ENCODE peak calls at places on chromosome 19, in ten cellular contexts. M is cardiac muscle cell; I is bronchial epithelial cell; W is C1 segment of cervical spinal cord; Z is HuH-7.5; B is stimulated activated CD4-positive, alpha-beta T cell treated with anti-CD3 and anti-CD28 coated beads, Interleukin-1b, Interleukin-23, amount 100 ng/mL, for 1 hour; A is nucleus accumbens; Q is SK-MEL-5; F is brain pericyte; N is activated naive CD4-positive, alpha-beta T cell treated with anti-CD3 and anti-CD28 coated beads for 36 hours. H is an unnamed sample.

GRCh38 chr19:49362048-49362925 is at the start of gene TEAD2:
- DNase-seq in M (peak; percentile 65), I (peak; percentile 13), W (no peak), Z (peak; percentile 75), B (no peak), A (no peak), Q (peak; percentile 52), F (no peak), N (no peak), H (peak; percentile 80)

GRCh38 chr19:46482645-46483044 is 11.3 kb upstream of the PNMA8A start:
- DNase-seq in M (peak; percentile 53), I (peak; percentile 75), W (no peak), Z (no peak), B (no peak), A (no peak), Q (no peak), F (no peak), N (no peak), H (no peak)

GRCh38 chr19:58372311-58373133 is 8.3 kb downstream of the ZNF837 start:
- DNase-seq in M (no peak), I (no peak), W (no peak), Z (no peak), B (no peak), A (no peak), Q (peak; percentile 23), F (no peak), N (no peak), H (no peak)

GRCh38 chr19:14562660-14563589 is 8.9 kb downstream of the NDUFB7 start:
- DNase-seq in M (no peak), I (no peak), W (no peak), Z (no peak), B (no peak), A (no peak), Q (no peak), F (no peak), N (no peak), H (no peak)

GRCh38 chr19:40232479-40232878 is 6.0 kb upstream of the CCNP start:
- DNase-seq in M (no peak), I (no peak), W (no peak), Z (no peak), B (no peak), A (no peak), Q (no peak), F (no peak), N (no peak), H (no peak)

GRCh38 chr19:45959517-45960025 is 14.1 kb downstream of the NOVA2 start:
- DNase-seq in M (no peak), I (no peak), W (no peak), Z (no peak), B (no peak), A (no peak), Q (no peak), F (no peak), N (no peak), H (no peak)

GRCh38 chr19:12331211-12331941 is 2.1 kb downstream of the ZNF563 start:
- DNase-seq in M (no peak), I (no peak), W (no peak), Z (peak; percentile 64), B (peak; percentile 44), A (no peak), Q (no peak), F (no peak), N (peak; percentile 93), H (no peak)

GRCh38 chr19:10766681-10767201 is 48.9 kb downstream of the DNM2 start:
- DNase-seq in M (peak; percentile 57), I (no peak), W (peak; percentile 15), Z (no peak), B (no peak), A (no peak), Q (no peak), F (peak; percentile 36), N (no peak), H (peak; percentile 11)

GRCh38 chr19:57559008-57559403 is 657 bp downstream of the ZNF550 start:
- DNase-seq in M (peak; percentile 35), I (peak; percentile 8), W (no peak), Z (peak; percentile 49), B (no peak), A (no peak), Q (no peak), F (no peak), N (peak; percentile 26), H (no peak)

H was measured in dermis microvascular lymphatic vessel endothelial cell.